ENCODE peak calls at places on chromosomes 6 and 20, in ten cellular contexts. C, H, W, P, N, K, M, T, V and O are unnamed samples.

GRCh38 chr20:11569163-11569562 is 348.5 kb upstream of the BTBD3 start:
- DNase-seq in W (no peak), C (no peak), P (no peak), T (no peak), N (no peak), V (no peak), K (no peak), M (no peak), H (no peak), O (no peak)

GRCh38 chr6:45724511-45724910 is 291.1 kb downstream of the CLIC5 start:
- DNase-seq in T (peak), N (no peak), M (peak), H (peak), V (no peak), K (no peak), W (no peak), C (peak), P (no peak), O (no peak)

GRCh38 chr6:15299430-15300131 is 53.7 kb downstream of the JARID2 start:
- DNase-seq in V (peak), N (peak), M (no peak), T (no peak), P (peak), C (no peak), W (peak), H (peak), K (peak), O (peak)

GRCh38 chr6:6811151-6812002 is 222.9 kb downstream of the LY86 start:
- DNase-seq in V (no peak), W (no peak), C (peak), M (peak), K (peak), T (peak), H (peak), P (no peak), N (no peak), O (no peak)

GRCh38 chr6:111855775-111856174 is 17.5 kb downstream of the FYN start:
- DNase-seq in W (no peak), C (no peak), V (no peak), T (no peak), H (no peak), M (no peak), P (no peak), K (no peak), N (no peak), O (no peak)

GRCh38 chr6:7219310-7219709 is 93.7 kb downstream of the SSR1 start:
- DNase-seq in H (peak), N (peak), V (no peak), P (no peak), M (peak), T (no peak), K (peak), W (no peak), C (peak), O (no peak)

GRCh38 chr20:56897318-56897962 is 268.3 kb downstream of the TFAP2C start:
- DNase-seq in P (no peak), V (no peak), W (no peak), H (no peak), M (no peak), C (no peak), K (no peak), N (no peak), T (no peak), O (no peak)

GRCh38 chr20:37327748-37328147 is 18.2 kb upstream of the SRC start:
- DNase-seq in C (no peak), W (peak), N (no peak), M (no peak), H (peak), T (no peak), P (no peak), K (no peak), V (no peak), O (no peak)

GRCh38 chr6:1190361-1190760 is 121.5 kb upstream of the FOXQ1 start:
- DNase-seq in M (peak), P (no peak), N (no peak), T (peak), V (no peak), C (no peak), K (no peak), H (peak), W (no peak), O (no peak)

GRCh38 chr20:53706511-53707031 is 112.9 kb upstream of the ZNF217 start:
- DNase-seq in P (peak), N (no peak), K (peak), M (no peak), C (no peak), T (no peak), H (peak), W (no peak), V (peak), O (no peak)

GRCh38 chr6:170135821-170136471 is 154.9 kb downstream of the DLL1 start:
- DNase-seq in H (no peak), K (no peak), N (no peak), M (no peak), C (no peak), V (no peak), W (peak), P (no peak), T (no peak), O (no peak)

GRCh38 chr6:90328004-90328403 is 31.4 kb upstream of the BACH2 start:
- DNase-seq in K (no peak), V (no peak), P (no peak), T (no peak), M (no peak), C (no peak), N (no peak), W (no peak), H (peak), O (no peak)

GRCh38 chr20:10832146-10832545 is 158.3 kb upstream of the JAG1 start:
- DNase-seq in V (no peak), H (peak), P (no peak), M (no peak), N (no peak), C (no peak), T (no peak), W (no peak), K (no peak), O (no peak)